ENCODE peak calls at places on chromosomes 1 and 21, in nine cellular contexts. One of them, this sample, is unnamed. For H3K4me1 and H3K9me3, the result is how much of the 10 kb centered on the place peaks cover.

GRCh38 chr1:8239306-8240023 is 78.4 kb upstream of the SLC45A1 start:
- DNase-seq in neuronal stem cell: peak
- DNase-seq in heart right ventricle: no peak
- DNase-seq in H9: peak
- DNase-seq in K562: no peak
- DNase-seq in lung: no peak
- DNase-seq in right lobe of liver: peak
- DNase-seq in mesenchymal stem cell: peak
- DNase-seq in mammary epithelial cell: no peak
- DNase-seq in this sample: no peak

GRCh38 chr1:113870778-113871177 is 734 bp downstream of the PTPN22 start:
- DNase-seq in right lobe of liver: no peak
- DNase-seq in lung: no peak
- DNase-seq in mesenchymal stem cell: no peak
- DNase-seq in heart right ventricle: no peak
- DNase-seq in K562: no peak
- DNase-seq in mammary epithelial cell: no peak
- DNase-seq in neuronal stem cell: no peak
- DNase-seq in H9: no peak
- DNase-seq in this sample: no peak

GRCh38 chr1:185483647-185484450 is 166.8 kb upstream of the IVNS1ABP start:
- DNase-seq in mesenchymal stem cell: peak
- DNase-seq in neuronal stem cell: no peak
- DNase-seq in right lobe of liver: no peak
- DNase-seq in K562: peak
- DNase-seq in lung: no peak
- DNase-seq in H9: no peak
- DNase-seq in mammary epithelial cell: peak
- DNase-seq in heart right ventricle: no peak
- DNase-seq in this sample: no peak

GRCh38 chr1:154433161-154433681 is 28.1 kb downstream of the IL6R start:
- DNase-seq in mammary epithelial cell: peak
- DNase-seq in lung: no peak
- DNase-seq in K562: no peak
- DNase-seq in neuronal stem cell: no peak
- DNase-seq in heart right ventricle: no peak
- DNase-seq in right lobe of liver: no peak
- DNase-seq in mesenchymal stem cell: peak
- DNase-seq in H9: no peak
- DNase-seq in this sample: peak

GRCh38 chr1:228007801-228008341 is 1.1 kb downstream of the WNT3A start:
- DNase-seq in mesenchymal stem cell: no peak
- DNase-seq in H9: no peak
- DNase-seq in lung: peak
- DNase-seq in neuronal stem cell: no peak
- DNase-seq in right lobe of liver: no peak
- DNase-seq in mammary epithelial cell: no peak
- DNase-seq in heart right ventricle: no peak
- DNase-seq in K562: no peak
- DNase-seq in this sample: no peak

GRCh38 chr1:41355356-41355755 is 5.9 kb upstream of the FOXO6 start:
- DNase-seq in H9: no peak
- DNase-seq in right lobe of liver: no peak
- DNase-seq in lung: no peak
- DNase-seq in neuronal stem cell: no peak
- DNase-seq in mammary epithelial cell: no peak
- DNase-seq in K562: no peak
- DNase-seq in mesenchymal stem cell: no peak
- DNase-seq in heart right ventricle: no peak
- DNase-seq in this sample: no peak

GRCh38 chr1:24309762-24310485 is 9.2 kb upstream of the GRHL3 start:
- DNase-seq in lung: no peak
- DNase-seq in neuronal stem cell: no peak
- DNase-seq in mammary epithelial cell: peak
- DNase-seq in K562: no peak
- DNase-seq in H9: no peak
- DNase-seq in right lobe of liver: no peak
- DNase-seq in mesenchymal stem cell: no peak
- DNase-seq in heart right ventricle: no peak
- DNase-seq in this sample: no peak

GRCh38 chr1:207965602-207966387 is 54.9 kb upstream of the CD34 start:
- DNase-seq in mesenchymal stem cell: no peak
- DNase-seq in H9: no peak
- DNase-seq in lung: no peak
- DNase-seq in heart right ventricle: no peak
- DNase-seq in K562: no peak
- DNase-seq in neuronal stem cell: no peak
- DNase-seq in right lobe of liver: no peak
- DNase-seq in mammary epithelial cell: no peak
- DNase-seq in this sample: no peak

GRCh38 chr1:224082146-224082545 is 31.8 kb upstream of the FBXO28 start:
- DNase-seq in mesenchymal stem cell: no peak
- DNase-seq in lung: no peak
- DNase-seq in right lobe of liver: no peak
- DNase-seq in neuronal stem cell: no peak
- DNase-seq in H9: no peak
- DNase-seq in mammary epithelial cell: no peak
- DNase-seq in heart right ventricle: no peak
- DNase-seq in K562: no peak
- DNase-seq in this sample: no peak

GRCh38 chr1:189977184-189977583 is 500.5 kb downstream of the BRINP3 start:
- DNase-seq in heart right ventricle: no peak
- DNase-seq in lung: no peak
- DNase-seq in H9: peak
- DNase-seq in K562: no peak
- DNase-seq in mesenchymal stem cell: no peak
- DNase-seq in neuronal stem cell: no peak
- DNase-seq in right lobe of liver: no peak
- DNase-seq in mammary epithelial cell: no peak
- DNase-seq in this sample: no peak

GRCh38 chr1:169193191-169193850 is 86.8 kb downstream of the ATP1B1 start:
- DNase-seq in mesenchymal stem cell: no peak
- DNase-seq in mammary epithelial cell: no peak
- DNase-seq in right lobe of liver: no peak
- DNase-seq in lung: no peak
- DNase-seq in H9: no peak
- DNase-seq in neuronal stem cell: no peak
- DNase-seq in heart right ventricle: peak
- DNase-seq in K562: peak
- DNase-seq in this sample: no peak

GRCh38 chr1:48493970-48494769 is 22.2 kb upstream of the SPATA6 start:
- DNase-seq in H9: no peak
- DNase-seq in heart right ventricle: no peak
- DNase-seq in lung: no peak
- DNase-seq in neuronal stem cell: no peak
- DNase-seq in mammary epithelial cell: peak
- DNase-seq in mesenchymal stem cell: peak
- DNase-seq in K562: no peak
- DNase-seq in right lobe of liver: no peak
- DNase-seq in this sample: no peak

GRCh38 chr1:101148987-101149386 is 87.8 kb upstream of the S1PR1 start:
- DNase-seq in K562: no peak
- DNase-seq in neuronal stem cell: no peak
- DNase-seq in heart right ventricle: no peak
- DNase-seq in mammary epithelial cell: peak
- DNase-seq in lung: no peak
- DNase-seq in mesenchymal stem cell: no peak
- DNase-seq in H9: no peak
- DNase-seq in right lobe of liver: no peak
- DNase-seq in this sample: no peak

GRCh38 chr1:175597206-175597605 is 146.2 kb downstream of the TNR start:
- DNase-seq in H9: no peak
- DNase-seq in mammary epithelial cell: no peak
- DNase-seq in heart right ventricle: no peak
- DNase-seq in K562: no peak
- DNase-seq in mesenchymal stem cell: no peak
- DNase-seq in lung: no peak
- DNase-seq in right lobe of liver: no peak
- DNase-seq in neuronal stem cell: no peak
- DNase-seq in this sample: no peak

GRCh38 chr1:175597969-175598765 is 145.2 kb downstream of the TNR start:
- DNase-seq in H9: no peak
- DNase-seq in mammary epithelial cell: peak
- DNase-seq in heart right ventricle: no peak
- DNase-seq in neuronal stem cell: no peak
- DNase-seq in K562: no peak
- DNase-seq in lung: no peak
- DNase-seq in mesenchymal stem cell: peak
- DNase-seq in right lobe of liver: no peak
- DNase-seq in this sample: no peak

GRCh38 chr1:175599212-175599681 is 144.1 kb downstream of the TNR start:
- DNase-seq in mammary epithelial cell: no peak
- DNase-seq in lung: no peak
- DNase-seq in H9: peak
- DNase-seq in right lobe of liver: peak
- DNase-seq in heart right ventricle: no peak
- DNase-seq in mesenchymal stem cell: peak
- DNase-seq in neuronal stem cell: peak
- DNase-seq in K562: no peak
- DNase-seq in this sample: no peak

GRCh38 chr1:175602186-175602585 is 141.2 kb downstream of the TNR start:
- DNase-seq in H9: no peak
- DNase-seq in heart right ventricle: no peak
- DNase-seq in mesenchymal stem cell: peak
- DNase-seq in right lobe of liver: no peak
- DNase-seq in K562: no peak
- DNase-seq in lung: no peak
- DNase-seq in mammary epithelial cell: no peak
- DNase-seq in neuronal stem cell: no peak
- DNase-seq in this sample: no peak

GRCh38 chr1:175600721-175601440 is 142.5 kb downstream of the TNR start:
- DNase-seq in H9: no peak
- DNase-seq in K562: no peak
- DNase-seq in mesenchymal stem cell: no peak
- DNase-seq in right lobe of liver: no peak
- DNase-seq in neuronal stem cell: no peak
- DNase-seq in heart right ventricle: no peak
- DNase-seq in mammary epithelial cell: no peak
- DNase-seq in lung: no peak
- DNase-seq in this sample: no peak
- H3K4me1 ChIP-seq in H9: under half
- H3K4me1 ChIP-seq in K562: under half
- H3K4me1 ChIP-seq in mesenchymal stem cell: under half
- H3K4me1 ChIP-seq in right lobe of liver: under half
- H3K4me1 ChIP-seq in neuronal stem cell: under half
- H3K4me1 ChIP-seq in heart right ventricle: under half
- H3K4me1 ChIP-seq in mammary epithelial cell: under half
- H3K4me1 ChIP-seq in lung: under half
- H3K4me1 ChIP-seq in this sample: under half

GRCh38 chr21:44718571-44718970 is 7.2 kb upstream of the TSPEAR start:
- DNase-seq in lung: no peak
- DNase-seq in K562: no peak
- DNase-seq in H9: peak
- DNase-seq in neuronal stem cell: no peak
- DNase-seq in right lobe of liver: no peak
- DNase-seq in mammary epithelial cell: no peak
- DNase-seq in heart right ventricle: no peak
- DNase-seq in mesenchymal stem cell: no peak
- DNase-seq in this sample: no peak
- H3K9me3 ChIP-seq in lung: under half
- H3K9me3 ChIP-seq in K562: under half
- H3K9me3 ChIP-seq in H9: under half
- H3K9me3 ChIP-seq in neuronal stem cell: under half
- H3K9me3 ChIP-seq in right lobe of liver: under half
- H3K9me3 ChIP-seq in mammary epithelial cell: under half
- H3K9me3 ChIP-seq in heart right ventricle: under half
- H3K9me3 ChIP-seq in mesenchymal stem cell: under half
- H3K9me3 ChIP-seq in this sample: under half

DNA sequence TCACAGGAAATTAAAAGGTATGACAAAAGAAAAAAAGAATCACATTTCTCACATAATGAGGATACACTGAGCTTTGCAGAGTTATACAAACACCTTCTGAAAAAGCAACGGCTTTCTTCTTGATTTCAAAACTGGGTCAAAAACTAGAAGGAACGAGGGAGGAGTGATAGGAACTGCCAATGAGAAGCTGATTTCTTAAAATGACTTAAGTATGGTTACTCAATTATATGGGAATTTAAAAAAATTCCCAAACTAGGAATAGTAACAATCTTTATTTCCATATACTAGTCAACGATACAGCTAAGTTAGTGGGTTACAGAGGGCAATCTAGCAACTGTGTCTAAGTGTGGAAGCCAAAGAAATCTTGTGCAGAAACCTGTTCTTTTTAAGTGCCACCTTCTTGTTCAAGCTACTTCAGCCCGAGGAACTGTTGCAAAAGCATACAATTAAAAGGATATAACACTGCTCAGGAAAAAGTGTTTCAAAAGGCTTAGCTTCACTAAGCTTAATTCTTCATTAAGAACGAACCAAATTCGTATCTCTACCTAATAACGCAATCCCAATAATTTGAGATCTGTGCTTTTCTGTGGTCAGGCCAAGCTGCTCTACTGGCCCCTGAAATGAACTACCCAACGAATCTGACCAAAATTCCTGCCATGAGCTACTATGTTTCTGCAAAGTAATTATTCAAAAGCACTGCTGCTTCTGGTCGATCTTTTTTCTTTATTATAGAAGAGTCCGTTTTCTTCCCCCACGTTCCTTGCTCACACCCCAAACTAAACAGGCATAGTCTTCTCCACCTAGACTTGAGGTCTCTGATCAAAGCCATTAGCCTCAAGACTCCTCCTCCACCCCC is 1.9 kb downstream of the USP24 start:
- DNase-seq in mammary epithelial cell: no peak
- DNase-seq in right lobe of liver: no peak
- DNase-seq in H9: no peak
- DNase-seq in mesenchymal stem cell: no peak
- DNase-seq in K562: peak
- DNase-seq in heart right ventricle: no peak
- DNase-seq in neuronal stem cell: no peak
- DNase-seq in lung: no peak
- DNase-seq in this sample: no peak
- H3K4me1 ChIP-seq in mammary epithelial cell: under half
- H3K4me1 ChIP-seq in right lobe of liver: under half
- H3K4me1 ChIP-seq in H9: under half
- H3K4me1 ChIP-seq in mesenchymal stem cell: under half
- H3K4me1 ChIP-seq in K562: under half
- H3K4me1 ChIP-seq in heart right ventricle: half or more
- H3K4me1 ChIP-seq in neuronal stem cell: under half
- H3K4me1 ChIP-seq in lung: under half
- H3K4me1 ChIP-seq in this sample: under half

DNA sequence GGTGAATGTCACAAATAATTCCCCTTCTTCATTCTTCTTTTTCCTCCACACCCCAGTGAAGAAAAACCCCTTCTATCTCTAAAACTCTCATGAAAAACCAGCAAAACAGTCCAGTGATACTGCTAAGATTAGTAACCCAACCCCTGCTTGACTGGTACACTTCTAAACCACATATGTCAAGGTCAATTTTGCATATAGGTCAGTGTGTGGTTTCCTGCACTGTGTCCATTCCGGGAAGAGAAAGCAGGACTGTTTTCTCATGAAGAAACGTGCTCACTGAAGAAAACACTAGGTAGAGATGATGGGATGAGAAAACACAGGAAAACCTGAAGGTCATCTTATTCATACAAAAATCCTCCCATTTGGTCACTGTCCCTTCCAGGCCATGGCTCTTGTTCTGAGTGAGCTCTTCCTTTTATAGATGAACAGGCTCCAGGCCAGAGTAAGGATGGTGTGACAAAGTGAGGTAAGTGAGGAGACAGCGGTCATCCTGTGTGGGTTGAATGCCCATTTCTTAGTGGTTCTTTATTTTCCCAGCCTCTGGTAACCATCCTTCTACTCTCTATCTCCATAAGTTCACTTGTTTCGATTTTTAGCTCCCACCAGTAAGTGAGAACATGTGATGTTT is 122.7 kb downstream of the FASLG start:
- DNase-seq in lung: no peak
- DNase-seq in mesenchymal stem cell: peak
- DNase-seq in heart right ventricle: no peak
- DNase-seq in mammary epithelial cell: no peak
- DNase-seq in neuronal stem cell: no peak
- DNase-seq in right lobe of liver: no peak
- DNase-seq in K562: no peak
- DNase-seq in H9: no peak
- DNase-seq in this sample: no peak
- H3K9me3 ChIP-seq in lung: under half
- H3K9me3 ChIP-seq in mesenchymal stem cell: under half
- H3K9me3 ChIP-seq in heart right ventricle: under half
- H3K9me3 ChIP-seq in mammary epithelial cell: under half
- H3K9me3 ChIP-seq in neuronal stem cell: under half
- H3K9me3 ChIP-seq in right lobe of liver: under half
- H3K9me3 ChIP-seq in K562: under half
- H3K9me3 ChIP-seq in H9: under half
- H3K9me3 ChIP-seq in this sample: under half